ENCODE peak calls at places on chromosomes 4 and X, in four cellular contexts. Y, R, S and T are unnamed samples.
A peak's percentile ranks its signal among the peaks of the same experiment; 100 is the strongest.

GRCh38 chr4:16952896-16953605 is 54.6 kb upstream of the LDB2 start:
- DNase-seq in Y (no peak), R (no peak), S (no peak), T (no peak)

GRCh38 chrX:40177489-40177888 is 79.7 kb upstream of the BCOR start:
- DNase-seq in Y (no peak), R (no peak), S (no peak), T (no peak)

GRCh38 chrX:55624403-55624802 is 1.2 kb downstream of the FOXR2 start:
- DNase-seq in Y (no peak), R (no peak), S (no peak), T (no peak)

GRCh38 chr4:56026596-56026995 is 77.9 kb downstream of the CEP135 start:
- DNase-seq in Y (no peak), R (no peak), S (no peak), T (peak; percentile 15)

GRCh38 chr4:74733760-74734159 is 60.6 kb downstream of the BTC start:
- DNase-seq in Y (no peak), R (peak; percentile 72), S (no peak), T (no peak)

GRCh38 chr4:110624016-110624770 is 1.3 kb upstream of the PITX2 start:
- DNase-seq in Y (no peak), R (no peak), S (no peak), T (no peak)

GRCh38 chrX:150934453-150934852 is 36.0 kb upstream of the CD99L2 start:
- DNase-seq in Y (no peak), R (no peak), S (no peak), T (peak; percentile 63)

GRCh38 chrX:45750639-45751038 is 550.0 kb upstream of the DIPK2B start:
- DNase-seq in Y (no peak), R (no peak), S (no peak), T (peak; percentile 26)

GRCh38 chr4:99586322-99586721 is 11.7 kb downstream of the MTTP start:
- DNase-seq in Y (no peak), R (no peak), S (no peak), T (no peak)

GRCh38 chr4:38654273-38654672 is 9.7 kb upstream of the KLF3 start:
- DNase-seq in Y (no peak), R (no peak), S (no peak), T (no peak)

GRCh38 chrX:21966866-21967265 is 26.4 kb downstream of the SMS start:
- DNase-seq in Y (no peak), R (no peak), S (no peak), T (no peak)

GRCh38 chr4:42150653-42151567 is 1.5 kb downstream of the BEND4 start:
- DNase-seq in Y (no peak), R (peak; percentile 1), S (no peak), T (peak; percentile 6)

GRCh38 chrX:23952984-23953907 is 45.4 kb downstream of the CXorf58 start:
- DNase-seq in Y (no peak), R (peak; percentile 24), S (no peak), T (no peak)

GRCh38 chrX:21382715-21383114 is 8.5 kb downstream of the CNKSR2 start:
- DNase-seq in Y (no peak), R (no peak), S (no peak), T (no peak)

GRCh38 chrX:48450076-48450475 is 20.0 kb downstream of the SLC38A5 start:
- DNase-seq in Y (no peak), R (no peak), S (no peak), T (no peak)

GRCh38 chr4:24210332-24210902 is 320.6 kb upstream of the PPARGC1A start:
- DNase-seq in Y (peak; percentile 60), R (no peak), S (no peak), T (peak; percentile 98)

GRCh38 chr4:76090241-76090691 is 15.8 kb downstream of the ART3 start:
- DNase-seq in Y (no peak), R (peak; percentile 47), S (no peak), T (peak; percentile 68)

GRCh38 chrX:65750674-65751469 is 83.4 kb downstream of the MSN start:
- DNase-seq in Y (no peak), R (no peak), S (no peak), T (no peak)

DNA sequence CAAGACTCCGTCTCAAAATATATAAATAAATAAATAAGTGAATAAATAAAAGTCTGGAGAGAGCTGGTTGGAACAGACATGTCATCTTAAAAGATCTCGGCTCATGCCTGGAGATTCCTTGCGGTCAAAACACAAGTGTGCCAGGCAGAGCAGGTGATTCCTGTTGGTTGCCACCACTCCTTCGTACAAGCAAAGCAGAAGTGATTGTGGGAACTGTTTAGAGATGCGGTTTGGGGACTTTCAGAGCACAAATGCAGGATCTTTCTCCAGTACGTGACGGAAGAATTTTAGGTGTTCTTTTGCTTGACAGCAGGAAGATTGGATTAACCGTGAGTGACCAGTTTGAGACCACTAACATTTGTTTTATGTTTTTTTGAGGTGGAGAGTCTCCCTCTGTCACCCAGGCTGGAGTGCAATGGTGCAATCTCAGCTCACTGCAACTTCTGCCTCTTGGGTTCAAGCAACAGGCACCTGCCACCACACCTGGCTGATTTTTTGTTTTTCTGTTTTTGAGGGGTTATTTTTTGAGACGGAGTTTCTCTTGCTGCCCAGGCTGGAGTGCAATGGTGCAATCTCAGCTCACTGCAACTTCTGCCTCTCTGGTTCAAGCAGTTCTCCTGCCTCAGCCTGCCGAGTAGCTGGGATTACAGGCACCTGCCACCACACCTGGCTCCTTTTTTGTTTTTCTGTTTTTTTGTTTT is 2.8 kb upstream of the CRLF2 start:
- DNase-seq in Y (no peak), R (no peak), S (no peak), T (no peak)
- H3K4me3 ChIP-seq in Y (no peak overlapping the region), R (no peak overlapping the region), S (no peak overlapping the region), T (no peak overlapping the region)

GRCh38 chr4:83013420-83013867 is 2.8 kb upstream of the LIN54 start:
- DNase-seq in Y (no peak), R (no peak), S (no peak), T (no peak)

GRCh38 chr4:83011779-83012630 is 1.4 kb upstream of the LIN54 start:
- DNase-seq in Y (peak; percentile 66), R (peak; percentile 42), S (no peak), T (no peak)

GRCh38 chr4:83010522-83011318 is at the start of gene LIN54:
- DNase-seq in Y (peak; percentile 92), R (peak; percentile 86), S (no peak), T (peak; percentile 73)

GRCh38 chr4:83013931-83014330 is 3.3 kb upstream of the LIN54 start:
- DNase-seq in Y (no peak), R (no peak), S (no peak), T (no peak)

DNA sequence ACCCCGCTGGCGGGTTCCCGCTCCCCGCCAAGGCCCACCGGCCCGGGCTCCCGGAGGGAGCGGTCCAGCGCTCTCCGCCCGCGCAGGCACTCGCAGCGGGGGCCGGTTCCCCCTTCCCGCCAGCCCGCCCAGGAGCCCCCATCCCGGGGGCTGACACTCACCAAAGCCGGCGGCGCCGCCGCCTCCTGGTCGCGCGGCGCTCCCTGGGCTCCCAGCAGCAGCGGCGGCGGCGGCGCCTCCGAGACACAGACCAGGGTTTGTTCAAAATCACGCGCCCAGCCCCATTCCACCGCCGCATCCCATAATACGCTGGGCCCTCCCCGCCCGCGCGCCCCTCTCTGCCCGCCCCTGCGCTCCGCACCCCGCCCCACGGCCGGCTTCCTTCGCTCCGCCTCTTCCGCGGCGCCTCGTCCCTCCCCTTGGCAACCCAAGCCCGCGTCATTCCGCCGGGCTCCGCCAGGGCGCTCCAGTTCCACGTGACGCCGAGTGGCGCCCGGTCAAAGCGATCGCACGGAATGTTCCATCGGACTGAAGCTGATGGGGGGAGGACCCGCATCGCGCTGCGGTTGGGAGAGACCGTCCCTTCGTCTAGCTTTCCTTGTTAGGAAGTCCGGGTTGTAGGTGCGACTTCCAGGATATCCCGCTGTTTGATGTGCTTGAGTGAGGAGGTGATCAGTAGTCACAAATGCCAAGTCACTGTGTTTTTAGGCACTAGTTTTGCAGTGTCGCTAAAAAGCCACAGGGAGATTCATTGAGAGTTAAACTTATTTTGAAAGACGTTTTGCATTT is 2.2 kb upstream of the LIN54 start:
- DNase-seq in Y (peak; percentile 97), R (peak; percentile 96), S (peak; percentile 98), T (peak; percentile 98)
- H3K4me3 ChIP-seq in Y (peak overlapping the region; percentile 90), R (peak overlapping the region; percentile 65), S (peak overlapping the region; percentile 83), T (peak overlapping the region; percentile 72)

GRCh38 chr4:79253930-79254329 is 71.9 kb downstream of the NAA11 start:
- DNase-seq in Y (no peak), R (no peak), S (no peak), T (no peak)
- H3K4me3 ChIP-seq in Y (no peak overlapping the region), R (no peak overlapping the region), S (no peak overlapping the region), T (no peak overlapping the region)

GRCh38 chrX:68691921-68692320 is 44.5 kb downstream of the STARD8 start:
- DNase-seq in Y (no peak), R (no peak), S (no peak), T (no peak)

GRCh38 chrX:68694429-68695205 is 47.2 kb downstream of the STARD8 start:
- DNase-seq in Y (no peak), R (no peak), S (no peak), T (no peak)

GRCh38 chrX:68695206-68695845 is 47.9 kb downstream of the STARD8 start:
- DNase-seq in Y (no peak), R (no peak), S (no peak), T (no peak)

GRCh38 chrX:68692651-68693050 is 45.2 kb downstream of the STARD8 start:
- DNase-seq in Y (no peak), R (no peak), S (no peak), T (peak; percentile 25)

DNA sequence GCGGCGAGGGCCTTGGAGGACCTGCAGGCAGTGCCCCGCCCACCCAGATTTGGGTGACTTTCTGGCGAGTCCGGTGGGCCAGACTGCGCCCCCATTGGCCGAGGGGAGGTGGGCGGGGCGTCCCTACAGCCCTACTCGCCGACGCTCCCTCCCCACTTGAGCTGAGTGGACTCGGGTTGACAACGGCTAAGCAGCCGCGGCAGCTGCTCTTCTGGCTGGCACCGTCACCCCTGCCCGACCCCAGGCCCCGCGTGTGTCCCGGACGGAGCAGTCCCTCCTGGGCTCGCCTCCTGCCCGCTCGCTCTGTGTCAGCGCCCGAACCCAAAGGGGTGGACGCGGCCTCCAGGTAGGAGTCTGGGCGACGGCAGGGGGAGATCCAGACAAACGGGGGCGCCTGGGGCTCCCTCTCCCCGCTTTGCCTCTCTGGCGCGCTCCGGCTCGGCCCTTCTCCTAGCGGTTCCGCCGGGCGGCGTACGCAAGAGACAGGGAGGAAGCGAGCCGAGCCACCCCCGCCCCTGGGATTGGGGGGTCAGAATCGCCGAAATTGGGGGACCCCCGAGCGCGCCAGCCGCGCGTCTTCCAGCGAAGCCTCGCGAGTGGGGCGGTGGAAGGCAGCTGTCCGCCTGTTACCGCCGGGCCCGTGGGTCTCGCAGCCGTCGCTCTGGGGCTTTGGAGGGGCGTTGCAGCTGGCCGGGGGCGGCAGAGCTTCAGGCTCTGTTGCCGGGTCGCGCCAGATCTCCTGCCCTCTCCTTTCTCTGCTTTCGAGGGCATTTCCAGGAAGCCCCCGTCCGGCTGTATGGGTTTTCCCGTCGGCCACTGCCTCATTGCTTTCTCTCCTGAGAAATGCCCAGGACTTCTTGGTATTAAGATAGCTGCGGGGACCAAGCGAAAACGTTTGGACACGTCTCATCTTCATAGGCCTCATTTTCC is 46.3 kb downstream of the STARD8 start:
- DNase-seq in Y (peak; percentile 85), R (peak; percentile 47), S (no peak), T (no peak)
- H3K4me3 ChIP-seq in Y (peak overlapping the region; percentile 63), R (no peak overlapping the region), S (peak overlapping the region; percentile 50), T (peak overlapping the region; percentile 56)

DNA sequence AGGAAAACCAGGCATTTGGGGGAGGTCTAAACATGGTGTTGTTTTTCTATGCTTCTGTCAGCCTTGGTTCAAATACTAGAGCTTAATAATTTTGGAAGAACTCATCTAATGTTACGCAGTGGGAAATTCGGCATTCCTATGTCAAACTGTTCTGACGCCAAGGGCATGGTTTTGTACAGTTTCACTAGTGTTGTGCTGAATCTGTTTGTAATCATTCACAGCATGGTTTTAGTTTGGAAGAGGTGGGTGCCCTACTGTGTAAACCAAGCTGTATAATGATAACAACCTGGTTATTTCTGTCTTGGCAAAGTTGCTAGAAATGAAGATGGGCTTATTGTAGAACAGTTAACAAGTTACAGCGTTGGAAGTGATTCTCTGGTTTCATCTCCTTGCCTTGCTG is 5.2 kb downstream of the DDX3X start:
- DNase-seq in Y (no peak), R (no peak), S (no peak), T (no peak)
- H3K4me3 ChIP-seq in Y (peak overlapping the region; percentile 74), R (no peak overlapping the region), S (peak overlapping the region; percentile 10), T (peak overlapping the region; percentile 13)

GRCh38 chrX:6383911-6384310 is 151.0 kb downstream of the VCX3A start:
- DNase-seq in Y (no peak), R (no peak), S (no peak), T (no peak)
- H3K4me3 ChIP-seq in Y (no peak overlapping the region), R (no peak overlapping the region), S (no peak overlapping the region), T (no peak overlapping the region)